ENCODE peak calls at places on chromosomes 16 and 17, in ten cellular contexts. K, H, D, C, P, Q, B, U, X and R are unnamed samples.

GRCh38 chr17:320139-320538 is 32.5 kb downstream of the RPH3AL start:
- DNase-seq in X (no peak), B (no peak), H (no peak), U (no peak), K (no peak), D (no peak), C (no peak), P (no peak), Q (no peak), R (no peak)

GRCh38 chr17:27986805-27987684 is 55.4 kb upstream of the NLK start:
- DNase-seq in U (peak; percentile 83), P (no peak), K (no peak), C (no peak), Q (no peak), H (no peak), D (no peak), X (peak; percentile 72), B (no peak), R (no peak)

GRCh38 chr16:55120408-55120807 is 189.7 kb downstream of the IRX5 start:
- DNase-seq in K (no peak), B (no peak), C (no peak), X (no peak), U (peak; percentile 31), P (no peak), D (no peak), H (peak; percentile 8), Q (no peak), R (no peak)

GRCh38 chr17:40533896-40534295 is 31.4 kb downstream of the CCR7 start:
- DNase-seq in U (no peak), Q (no peak), K (no peak), C (no peak), B (no peak), H (no peak), P (no peak), X (no peak), D (peak; percentile 18), R (no peak)

GRCh38 chr17:80455328-80455710 is 21.1 kb downstream of the NPTX1 start:
- DNase-seq in X (no peak), C (no peak), P (no peak), U (no peak), B (no peak), Q (peak; percentile 38), K (no peak), H (no peak), D (peak; percentile 75), R (no peak)

GRCh38 chr16:12588510-12588909 is 215.2 kb downstream of the CPPED1 start:
- DNase-seq in D (no peak), B (no peak), U (no peak), Q (no peak), H (no peak), K (no peak), X (no peak), C (no peak), P (no peak), R (no peak)

GRCh38 chr17:12789976-12790805 is 893 bp downstream of the ARHGAP44 start:
- DNase-seq in U (peak; percentile 1), X (no peak), D (no peak), Q (no peak), P (peak; percentile 23), H (no peak), C (peak; percentile 15), K (no peak), B (no peak), R (no peak)

GRCh38 chr17:65936013-65936412 is 255.9 kb downstream of the CEP112 start:
- DNase-seq in P (no peak), U (no peak), Q (no peak), C (no peak), K (peak; percentile 9), D (no peak), B (peak; percentile 9), X (peak; percentile 25), H (no peak), R (peak; percentile 32)

GRCh38 chr16:17369441-17369951 is 101.3 kb downstream of the XYLT1 start:
- DNase-seq in K (no peak), Q (no peak), X (no peak), P (peak; percentile 39), D (peak; percentile 54), U (no peak), C (peak; percentile 40), B (no peak), H (peak; percentile 46), R (no peak)

GRCh38 chr17:3965123-3965800 is 1.0 kb upstream of the ATP2A3 start:
- DNase-seq in D (peak; percentile 51), Q (no peak), K (no peak), X (no peak), B (no peak), P (peak; percentile 80), C (peak; percentile 59), H (peak; percentile 58), U (peak; percentile 59), R (peak; percentile 28)

GRCh38 chr17:83099570-83100181 is 20.3 kb downstream of the METRNL start:
- DNase-seq in D (peak; percentile 70), K (no peak), U (no peak), C (no peak), Q (no peak), X (no peak), B (no peak), P (no peak), H (no peak), R (peak; percentile 37)

GRCh38 chr16:20741555-20742285 is at the start of gene THUMPD1:
- DNase-seq in H (peak; percentile 96), X (peak; percentile 96), K (peak; percentile 53), Q (peak; percentile 98), P (peak; percentile 97), B (peak; percentile 61), U (peak; percentile 93), C (peak; percentile 97), D (peak; percentile 98), R (peak; percentile 97)

GRCh38 chr16:67260426-67261063 is 11.8 kb downstream of the SLC9A5 start:
- DNase-seq in U (peak; percentile 72), K (peak; percentile 19), Q (peak; percentile 45), X (peak; percentile 79), D (peak; percentile 61), H (no peak), P (peak; percentile 26), B (no peak), C (no peak), R (peak; percentile 79)

GRCh38 chr16:67263201-67263600 is 14.4 kb downstream of the SLC9A5 start:
- DNase-seq in P (no peak), U (no peak), D (no peak), K (no peak), C (no peak), Q (no peak), H (no peak), B (no peak), X (no peak), R (no peak)

GRCh38 chr16:67265834-67266233 is 13.5 kb upstream of the PLEKHG4 start:
- DNase-seq in D (no peak), U (no peak), H (no peak), K (no peak), X (no peak), Q (no peak), B (no peak), P (no peak), C (no peak), R (no peak)

GRCh38 chr16:67264866-67265265 is 14.5 kb upstream of the PLEKHG4 start:
- DNase-seq in U (no peak), K (no peak), C (no peak), P (no peak), H (no peak), Q (no peak), B (no peak), D (no peak), X (no peak), R (no peak)

GRCh38 chr16:67264277-67264676 is 15.1 kb upstream of the PLEKHG4 start:
- DNase-seq in Q (no peak), D (no peak), P (no peak), B (no peak), C (no peak), X (no peak), H (no peak), K (no peak), U (no peak), R (no peak)
- TF ChIP-seq CTCF in Q (peak; percentile 58), D (no peak), P (no peak), B (no peak), C (no peak), X (peak; percentile 5), H (no peak), K (no peak), U (no peak), R (peak; percentile 41)

GRCh38 chr17:56592487-56593072 is 919 bp upstream of the NOG start:
- DNase-seq in U (peak; percentile 80), C (peak; percentile 58), Q (no peak), P (peak; percentile 21), X (peak; percentile 23), K (no peak), D (peak; percentile 47), H (peak; percentile 46), B (no peak), R (peak; percentile 28)
- H3K4me3 ChIP-seq in U (peak overlapping the region; percentile 28), C (peak overlapping the region; percentile 71), Q (peak overlapping the region; percentile 54), P (peak overlapping the region; percentile 65), X (peak overlapping the region; percentile 44), K (peak overlapping the region; percentile 63), D (no peak overlapping the region), H (peak overlapping the region; percentile 30), B (peak overlapping the region; percentile 60), R (peak overlapping the region; percentile 47)

GRCh38 chr17:35242158-35242804 is 591 bp upstream of the SLFN5 start:
- DNase-seq in U (peak; percentile 84), X (peak; percentile 39), Q (peak; percentile 39), P (peak; percentile 84), C (peak; percentile 35), K (no peak), H (peak; percentile 54), D (peak; percentile 74), B (peak; percentile 16), R (peak; percentile 47)
- TF ChIP-seq CTCF in U (peak; percentile 43), X (peak; percentile 14), Q (peak; percentile 54), P (peak; percentile 38), C (peak; percentile 54), K (peak; percentile 19), H (no peak), D (peak; percentile 55), B (peak; percentile 38), R (peak; percentile 33)

DNA sequence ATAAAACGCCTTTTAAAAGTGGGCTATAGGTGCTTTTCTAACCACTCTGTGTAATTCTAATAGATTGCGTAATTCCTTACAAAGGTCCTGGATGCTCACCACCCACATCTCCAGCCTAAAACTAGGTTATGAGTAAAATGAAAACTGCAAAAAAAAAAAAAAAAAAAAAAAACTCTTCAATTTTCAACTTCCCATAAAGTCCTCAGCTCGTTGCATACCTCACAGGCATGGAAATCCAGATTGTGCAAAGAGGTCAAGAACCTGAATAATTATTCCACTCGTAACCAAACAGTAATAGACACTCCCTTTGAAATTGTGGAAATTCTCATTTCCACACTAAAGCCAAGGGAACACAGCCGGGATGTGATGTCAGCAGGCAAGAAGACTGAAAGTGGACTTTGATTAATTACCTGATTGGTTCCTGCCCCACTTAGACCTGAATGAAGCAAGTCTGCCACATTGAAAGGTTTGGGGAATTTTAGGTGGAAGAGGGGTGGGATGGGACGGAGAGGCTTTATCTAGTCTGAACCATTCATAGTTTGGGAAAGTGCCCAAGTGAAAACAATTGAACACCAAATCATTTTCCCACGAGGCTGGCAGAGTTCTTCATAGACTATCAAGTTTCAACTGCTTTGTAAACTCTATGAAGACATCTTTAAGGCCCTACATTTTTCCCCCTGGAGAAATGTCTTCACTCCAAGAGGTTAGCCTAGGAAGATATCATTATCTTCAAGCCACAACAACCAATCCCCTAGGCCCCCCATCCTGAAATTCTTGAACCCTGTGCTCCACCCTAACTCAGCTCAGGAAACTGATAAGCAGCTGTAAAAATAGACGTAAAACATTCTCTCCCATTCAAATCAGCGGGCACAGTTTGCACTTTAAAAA is 49.1 kb upstream of the TANC2 start:
- DNase-seq in X (peak; percentile 64), D (no peak), Q (peak; percentile 42), U (no peak), C (no peak), B (no peak), K (no peak), H (no peak), P (no peak), R (peak; percentile 57)
- H3K4me3 ChIP-seq in X (no peak overlapping the region), D (no peak overlapping the region), Q (no peak overlapping the region), U (no peak overlapping the region), C (no peak overlapping the region), B (no peak overlapping the region), K (no peak overlapping the region), H (no peak overlapping the region), P (no peak overlapping the region), R (no peak overlapping the region)